ENCODE peak calls at places on chromosomes 6 and 20, in four cellular contexts. E is H9, U is H1, K is mesendoderm. S is an unnamed sample. For H3K79me2, the result is how much of the 10 kb centered on the place peaks cover.

GRCh38 chr6:55853008-55854001 is 22.1 kb downstream of the BMP5 start:
- DNase-seq in K (no peak), U (no peak), E (no peak), S (no peak)

GRCh38 chr6:15661815-15662245 is 998 bp downstream of the DTNBP1 start:
- DNase-seq in E (no peak), K (no peak), U (no peak), S (no peak)

GRCh38 chr20:12984069-12984765 is 24.6 kb upstream of the SPTLC3 start:
- DNase-seq in K (no peak), U (no peak), E (no peak), S (peak)

GRCh38 chr6:35050291-35050987 is 90.7 kb downstream of the TCP11 start:
- DNase-seq in K (no peak), U (no peak), E (no peak), S (no peak)

GRCh38 chr20:17958326-17959256 is 10.0 kb downstream of the SNX5 start:
- DNase-seq in K (no peak), U (no peak), E (no peak), S (no peak)

GRCh38 chr20:38926142-38926933 is at the start of gene FAM83D:
- DNase-seq in U (peak), K (peak), E (peak), S (peak)

GRCh38 chr20:16761305-16761829 is 13.2 kb downstream of the OTOR start:
- DNase-seq in U (peak), E (peak), K (peak), S (peak)

GRCh38 chr20:19129976-19130612 is 82.3 kb upstream of the SLC24A3 start:
- DNase-seq in K (no peak), E (no peak), U (no peak), S (no peak)

GRCh38 chr20:45892828-45893500 is 1.8 kb downstream of the CTSA start:
- DNase-seq in U (no peak), K (no peak), E (no peak), S (no peak)

GRCh38 chr6:14046476-14047068 is 71.0 kb upstream of the CD83 start:
- DNase-seq in E (peak), U (peak), K (peak), S (peak)

GRCh38 chr6:42960243-42961019 is at the start of gene GNMT:
- DNase-seq in U (peak), K (peak), E (peak), S (peak)

GRCh38 chr6:129346964-129347363 is 363.0 kb downstream of the ARHGAP18 start:
- DNase-seq in K (no peak), E (no peak), U (no peak), S (no peak)

GRCh38 chr20:64188682-64189529 is 24.7 kb downstream of the MYT1 start:
- DNase-seq in U (no peak), E (peak), K (peak), S (no peak)

GRCh38 chr6:116210750-116211425 is 43.0 kb downstream of the TSPYL4 start:
- DNase-seq in K (peak), U (no peak), E (no peak), S (peak)

GRCh38 chr20:17442588-17442987 is 88.6 kb downstream of the BFSP1 start:
- DNase-seq in K (peak), U (no peak), E (peak), S (no peak)

GRCh38 chr6:45420909-45421699 is 43.4 kb upstream of the SUPT3H start:
- DNase-seq in K (peak), U (no peak), E (no peak), S (no peak)

GRCh38 chr6:31498748-31499147 is 803 bp downstream of the MICB start:
- DNase-seq in K (peak), E (no peak), U (peak), S (peak)

GRCh38 chr6:4610256-4610655 is 165.9 kb upstream of the CDYL start:
- DNase-seq in U (no peak), K (peak), E (no peak), S (no peak)

GRCh38 chr6:98945311-98946005 is 2.3 kb downstream of the FBXL4 start:
- DNase-seq in E (no peak), K (no peak), U (no peak), S (no peak)

GRCh38 chr6:100152201-100152600 is 158.2 kb upstream of the MCHR2 start:
- DNase-seq in E (no peak), K (no peak), U (no peak), S (no peak)

GRCh38 chr6:37732688-37733087 is 35.0 kb upstream of the MDGA1 start:
- DNase-seq in U (peak), K (peak), E (peak), S (no peak)

GRCh38 chr6:109891924-109892323 is 86.2 kb upstream of the GPR6 start:
- DNase-seq in E (no peak), U (no peak), K (no peak), S (no peak)

GRCh38 chr6:40721252-40721936 is 134.2 kb upstream of the LRFN2 start:
- DNase-seq in U (no peak), E (no peak), K (no peak), S (no peak)

GRCh38 chr6:100322886-100323285 is 141.8 kb downstream of the SIM1 start:
- DNase-seq in K (no peak), E (no peak), U (no peak), S (no peak)

GRCh38 chr6:152270301-152270925 is 366.7 kb downstream of the SYNE1 start:
- DNase-seq in E (no peak), U (no peak), K (peak), S (peak)

GRCh38 chr6:125781307-125781868 is 9.4 kb upstream of the NCOA7 start:
- DNase-seq in K (no peak), E (no peak), U (no peak), S (no peak)

GRCh38 chr6:3610206-3610605 is 141.3 kb downstream of the PXDC1 start:
- DNase-seq in K (no peak), E (no peak), U (no peak), S (no peak)

GRCh38 chr6:62150048-62150663 is 135.9 kb downstream of the KHDRBS2 start:
- DNase-seq in K (peak), U (no peak), E (peak), S (peak)

GRCh38 chr6:168120390-168121307 is 41.6 kb upstream of the FRMD1 start:
- DNase-seq in E (peak), U (peak), K (no peak), S (no peak)

GRCh38 chr20:44465001-44465560 is 10.6 kb upstream of the TTPAL start:
- DNase-seq in K (no peak), E (no peak), U (no peak), S (no peak)

GRCh38 chr6:155524249-155524651 is 68.6 kb upstream of the NOX3 start:
- DNase-seq in E (no peak), U (no peak), K (no peak), S (no peak)

GRCh38 chr6:49087372-49087771 is 375.7 kb downstream of the MMUT start:
- DNase-seq in U (no peak), E (no peak), K (no peak), S (no peak)

GRCh38 chr6:44096615-44097014 is 30.6 kb downstream of the MRPL14 start:
- DNase-seq in K (peak), E (no peak), U (peak), S (peak)

GRCh38 chr6:29005183-29005885 is at the start of gene ZNF311:
- DNase-seq in U (no peak), K (peak), E (no peak), S (peak)

GRCh38 chr6:111769365-111770127 is 103.7 kb downstream of the FYN start:
- DNase-seq in K (no peak), U (no peak), E (no peak), S (no peak)

GRCh38 chr6:134870677-134871498 is 79.0 kb downstream of the ALDH8A1 start:
- DNase-seq in E (no peak), K (no peak), U (no peak), S (no peak)

GRCh38 chr6:42940493-42941045 is 11.3 kb downstream of the CNPY3 start:
- DNase-seq in E (no peak), U (no peak), K (no peak), S (no peak)

GRCh38 chr6:2097464-2097863 is 147.9 kb downstream of the GMDS start:
- DNase-seq in K (peak), U (no peak), E (no peak), S (peak)

DNA sequence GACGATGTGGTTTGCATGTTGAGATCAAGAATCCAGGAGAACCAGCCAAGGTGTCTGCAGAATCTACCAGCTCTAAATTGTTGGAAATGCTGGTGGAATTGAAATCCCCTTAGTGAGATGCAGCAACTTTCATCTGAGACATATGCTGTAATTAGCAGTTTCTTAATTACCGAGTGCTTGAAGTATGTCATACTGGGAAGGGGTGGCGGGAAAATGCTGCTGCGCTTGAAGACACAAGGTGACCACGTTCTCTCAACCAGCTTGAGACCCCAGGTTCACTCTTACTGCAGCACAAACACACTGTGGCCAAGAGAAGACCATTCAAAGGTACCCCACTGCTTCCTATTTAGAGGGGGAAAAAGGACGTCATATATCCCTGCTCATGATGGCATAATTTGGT is 59.0 kb downstream of the PFDN4 start:
- DNase-seq in K (no peak), E (no peak), U (no peak), S (no peak)
- H3K27ac ChIP-seq in K (no peak), E (no peak), U (no peak), S (peak)

DNA sequence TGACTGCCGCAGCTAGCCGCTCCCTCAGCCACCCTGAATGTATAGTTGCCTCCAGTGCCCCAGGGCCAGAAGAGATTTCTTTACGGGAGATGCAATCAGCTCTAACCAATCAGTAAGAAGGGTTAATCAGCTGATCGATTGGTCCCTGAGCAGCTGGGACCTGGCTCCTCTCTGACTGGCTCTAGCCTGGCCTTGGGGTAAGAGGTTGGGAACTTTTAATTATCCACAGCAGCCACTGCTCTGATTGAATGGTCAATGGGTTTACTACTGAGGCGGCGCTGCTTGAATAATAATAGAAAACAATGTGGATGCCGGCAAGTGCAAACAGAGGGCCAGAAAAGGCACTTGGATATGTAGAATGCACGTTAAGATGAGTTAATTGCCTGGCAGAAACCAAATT is 99.8 kb downstream of the TFAP2A start:
- DNase-seq in K (peak), E (peak), U (peak), S (peak)
- H3K79me2 ChIP-seq in K (under half), E (under half), U (under half), S (under half)

GRCh38 chr20:62404761-62405107 is 2.4 kb downstream of the CABLES2 start:
- DNase-seq in E (no peak), U (no peak), K (no peak), S (no peak)

GRCh38 chr20:62404112-62404665 is 2.9 kb downstream of the CABLES2 start:
- DNase-seq in K (no peak), E (no peak), U (no peak), S (no peak)

GRCh38 chr20:62401331-62401779 is 5.7 kb downstream of the CABLES2 start:
- DNase-seq in U (peak), E (peak), K (peak), S (no peak)

GRCh38 chr20:62402456-62402855 is 4.6 kb downstream of the CABLES2 start:
- DNase-seq in U (no peak), K (no peak), E (no peak), S (no peak)

GRCh38 chr20:62403331-62403730 is 3.8 kb downstream of the CABLES2 start:
- DNase-seq in U (no peak), E (no peak), K (no peak), S (no peak)
- H4K8ac ChIP-seq in U (no peak), E (no peak), K (no peak), S (no peak)

GRCh38 chr6:160249687-160250086 is 8.9 kb downstream of the SLC22A2 start:
- DNase-seq in E (no peak), K (no peak), U (no peak), S (no peak)

GRCh38 chr6:160254467-160255312 is 3.9 kb downstream of the SLC22A2 start:
- DNase-seq in U (no peak), E (no peak), K (peak), S (no peak)

GRCh38 chr6:160253242-160253641 is 5.4 kb downstream of the SLC22A2 start:
- DNase-seq in E (no peak), K (peak), U (no peak), S (no peak)

GRCh38 chr6:160253714-160254113 is 4.9 kb downstream of the SLC22A2 start:
- DNase-seq in K (no peak), E (no peak), U (no peak), S (no peak)

GRCh38 chr6:160252073-160252809 is 6.4 kb downstream of the SLC22A2 start:
- DNase-seq in E (no peak), U (no peak), K (no peak), S (no peak)
- H3K27ac ChIP-seq in E (no peak), U (no peak), K (no peak), S (no peak)

GRCh38 chr20:50095476-50096078 is 17.4 kb downstream of the UBE2V1 start:
- DNase-seq in U (no peak), E (no peak), K (no peak), S (no peak)

GRCh38 chr20:50093240-50093639 is 19.7 kb downstream of the UBE2V1 start:
- DNase-seq in U (no peak), K (no peak), E (no peak), S (no peak)

GRCh38 chr20:50089787-50090177 is 23.2 kb downstream of the UBE2V1 start:
- DNase-seq in U (no peak), E (no peak), K (no peak), S (no peak)

GRCh38 chr20:50094522-50094921 is 18.4 kb downstream of the UBE2V1 start:
- DNase-seq in U (no peak), E (no peak), K (no peak), S (no peak)

GRCh38 chr20:50092436-50092835 is 20.5 kb downstream of the UBE2V1 start:
- DNase-seq in E (no peak), K (no peak), U (no peak), S (no peak)
- H3K79me2 ChIP-seq in E (under half), K (under half), U (under half), S (under half)

GRCh38 chr20:49388790-49389189 is 93.7 kb downstream of the KCNB1 start:
- DNase-seq in K (peak), U (no peak), E (no peak), S (no peak)
- H4K8ac ChIP-seq in K (no peak), U (no peak), E (no peak), S (no peak)

S was measured in trophoblast cell.